ENCODE peak calls at places on chromosome 13, in seven cellular contexts. One of them, this sample, is unnamed. For H3K36me3, the result is how much of the 10 kb centered on the place peaks cover.

GRCh38 chr13:108426893-108427292 is 157.4 kb downstream of the TNFSF13B start:
- DNase-seq in heart left ventricle: no peak
- DNase-seq in heart right ventricle: no peak
- DNase-seq in uterus: no peak
- DNase-seq in mucosa of descending colon: no peak
- DNase-seq in cardiac muscle cell: no peak
- DNase-seq in RWPE2: no peak
- DNase-seq in this sample: no peak

GRCh38 chr13:85236431-85236830 is 562.8 kb downstream of the SLITRK6 start:
- DNase-seq in heart right ventricle: no peak
- DNase-seq in RWPE2: no peak
- DNase-seq in mucosa of descending colon: no peak
- DNase-seq in cardiac muscle cell: no peak
- DNase-seq in heart left ventricle: no peak
- DNase-seq in uterus: no peak
- DNase-seq in this sample: no peak

GRCh38 chr13:88764103-88764502 is 1092.9 kb downstream of the SLITRK5 start:
- DNase-seq in uterus: no peak
- DNase-seq in cardiac muscle cell: no peak
- DNase-seq in heart left ventricle: no peak
- DNase-seq in heart right ventricle: no peak
- DNase-seq in mucosa of descending colon: no peak
- DNase-seq in RWPE2: no peak
- DNase-seq in this sample: no peak

GRCh38 chr13:98083507-98083906 is 59.4 kb upstream of the FARP1 start:
- DNase-seq in cardiac muscle cell: no peak
- DNase-seq in RWPE2: no peak
- DNase-seq in heart left ventricle: no peak
- DNase-seq in uterus: no peak
- DNase-seq in heart right ventricle: no peak
- DNase-seq in mucosa of descending colon: no peak
- DNase-seq in this sample: no peak

GRCh38 chr13:104984296-104984818 is 1551.1 kb downstream of the EFNB2 start:
- DNase-seq in uterus: no peak
- DNase-seq in cardiac muscle cell: peak
- DNase-seq in heart right ventricle: peak
- DNase-seq in mucosa of descending colon: no peak
- DNase-seq in RWPE2: no peak
- DNase-seq in heart left ventricle: peak
- DNase-seq in this sample: peak

GRCh38 chr13:35964764-35965163 is 166.4 kb downstream of the DCLK1 start:
- DNase-seq in heart left ventricle: no peak
- DNase-seq in RWPE2: no peak
- DNase-seq in mucosa of descending colon: no peak
- DNase-seq in heart right ventricle: no peak
- DNase-seq in uterus: no peak
- DNase-seq in cardiac muscle cell: no peak
- DNase-seq in this sample: no peak

GRCh38 chr13:92938481-92939020 is 288.1 kb upstream of the GPC6 start:
- DNase-seq in cardiac muscle cell: no peak
- DNase-seq in heart right ventricle: no peak
- DNase-seq in heart left ventricle: no peak
- DNase-seq in mucosa of descending colon: no peak
- DNase-seq in RWPE2: no peak
- DNase-seq in uterus: no peak
- DNase-seq in this sample: no peak

GRCh38 chr13:107271226-107271625 is 703.3 kb upstream of the ARGLU1 start:
- DNase-seq in cardiac muscle cell: no peak
- DNase-seq in heart right ventricle: peak
- DNase-seq in mucosa of descending colon: no peak
- DNase-seq in heart left ventricle: no peak
- DNase-seq in RWPE2: no peak
- DNase-seq in uterus: no peak
- DNase-seq in this sample: peak

GRCh38 chr13:107251321-107251720 is 683.4 kb upstream of the ARGLU1 start:
- DNase-seq in uterus: no peak
- DNase-seq in cardiac muscle cell: no peak
- DNase-seq in mucosa of descending colon: no peak
- DNase-seq in RWPE2: no peak
- DNase-seq in heart left ventricle: no peak
- DNase-seq in heart right ventricle: no peak
- DNase-seq in this sample: no peak

GRCh38 chr13:110138009-110138699 is 168.8 kb downstream of the COL4A1 start:
- DNase-seq in RWPE2: no peak
- DNase-seq in heart left ventricle: peak
- DNase-seq in mucosa of descending colon: peak
- DNase-seq in uterus: peak
- DNase-seq in cardiac muscle cell: peak
- DNase-seq in heart right ventricle: peak
- DNase-seq in this sample: no peak

GRCh38 chr13:74868044-74868443 is 613.9 kb downstream of the TBC1D4 start:
- DNase-seq in cardiac muscle cell: no peak
- DNase-seq in heart right ventricle: no peak
- DNase-seq in heart left ventricle: no peak
- DNase-seq in mucosa of descending colon: no peak
- DNase-seq in RWPE2: no peak
- DNase-seq in uterus: no peak
- DNase-seq in this sample: no peak

GRCh38 chr13:45951724-45952123 is 100.2 kb upstream of the SIAH3 start:
- DNase-seq in RWPE2: no peak
- DNase-seq in cardiac muscle cell: no peak
- DNase-seq in heart left ventricle: no peak
- DNase-seq in uterus: no peak
- DNase-seq in heart right ventricle: no peak
- DNase-seq in mucosa of descending colon: no peak
- DNase-seq in this sample: no peak

GRCh38 chr13:109281823-109282239 is 504.6 kb downstream of the IRS2 start:
- DNase-seq in heart left ventricle: no peak
- DNase-seq in RWPE2: no peak
- DNase-seq in uterus: no peak
- DNase-seq in cardiac muscle cell: no peak
- DNase-seq in heart right ventricle: peak
- DNase-seq in mucosa of descending colon: no peak
- DNase-seq in this sample: no peak

GRCh38 chr13:48162182-48162581 is 67.3 kb upstream of the MED4 start:
- DNase-seq in cardiac muscle cell: no peak
- DNase-seq in uterus: no peak
- DNase-seq in mucosa of descending colon: no peak
- DNase-seq in heart right ventricle: no peak
- DNase-seq in RWPE2: no peak
- DNase-seq in heart left ventricle: no peak
- DNase-seq in this sample: no peak

GRCh38 chr13:28792992-28793391 is 27.1 kb upstream of the MTUS2 start:
- DNase-seq in mucosa of descending colon: no peak
- DNase-seq in RWPE2: no peak
- DNase-seq in heart right ventricle: no peak
- DNase-seq in cardiac muscle cell: no peak
- DNase-seq in uterus: no peak
- DNase-seq in heart left ventricle: no peak
- DNase-seq in this sample: no peak

GRCh38 chr13:20258208-20258962 is 26.3 kb upstream of the GJB6 start:
- DNase-seq in RWPE2: no peak
- DNase-seq in heart right ventricle: no peak
- DNase-seq in heart left ventricle: no peak
- DNase-seq in cardiac muscle cell: no peak
- DNase-seq in mucosa of descending colon: no peak
- DNase-seq in uterus: no peak
- DNase-seq in this sample: no peak

GRCh38 chr13:26222523-26223046 is 471 bp upstream of the RNF6 start:
- DNase-seq in heart left ventricle: no peak
- DNase-seq in heart right ventricle: no peak
- DNase-seq in cardiac muscle cell: no peak
- DNase-seq in RWPE2: no peak
- DNase-seq in uterus: no peak
- DNase-seq in mucosa of descending colon: no peak
- DNase-seq in this sample: no peak

GRCh38 chr13:59490651-59491050 is 673.1 kb downstream of the DIAPH3 start:
- DNase-seq in mucosa of descending colon: no peak
- DNase-seq in uterus: no peak
- DNase-seq in heart left ventricle: no peak
- DNase-seq in RWPE2: no peak
- DNase-seq in heart right ventricle: no peak
- DNase-seq in cardiac muscle cell: no peak
- DNase-seq in this sample: no peak
- H3K36me3 ChIP-seq in mucosa of descending colon: under half
- H3K36me3 ChIP-seq in uterus: under half
- H3K36me3 ChIP-seq in heart left ventricle: under half
- H3K36me3 ChIP-seq in RWPE2: under half
- H3K36me3 ChIP-seq in heart right ventricle: under half
- H3K36me3 ChIP-seq in cardiac muscle cell: under half
- H3K36me3 ChIP-seq in this sample: under half

GRCh38 chr13:66992183-66992582 is 238.0 kb downstream of the PCDH9 start:
- DNase-seq in cardiac muscle cell: peak
- DNase-seq in RWPE2: no peak
- DNase-seq in uterus: no peak
- DNase-seq in heart right ventricle: no peak
- DNase-seq in heart left ventricle: no peak
- DNase-seq in mucosa of descending colon: no peak
- DNase-seq in this sample: no peak
- TF ChIP-seq CTCF in cardiac muscle cell: no peak
- TF ChIP-seq CTCF in RWPE2: no peak
- TF ChIP-seq CTCF in uterus: no peak
- TF ChIP-seq CTCF in heart right ventricle: no peak
- TF ChIP-seq CTCF in heart left ventricle: no peak
- TF ChIP-seq CTCF in mucosa of descending colon: no peak
- TF ChIP-seq CTCF in this sample: no peak

DNA sequence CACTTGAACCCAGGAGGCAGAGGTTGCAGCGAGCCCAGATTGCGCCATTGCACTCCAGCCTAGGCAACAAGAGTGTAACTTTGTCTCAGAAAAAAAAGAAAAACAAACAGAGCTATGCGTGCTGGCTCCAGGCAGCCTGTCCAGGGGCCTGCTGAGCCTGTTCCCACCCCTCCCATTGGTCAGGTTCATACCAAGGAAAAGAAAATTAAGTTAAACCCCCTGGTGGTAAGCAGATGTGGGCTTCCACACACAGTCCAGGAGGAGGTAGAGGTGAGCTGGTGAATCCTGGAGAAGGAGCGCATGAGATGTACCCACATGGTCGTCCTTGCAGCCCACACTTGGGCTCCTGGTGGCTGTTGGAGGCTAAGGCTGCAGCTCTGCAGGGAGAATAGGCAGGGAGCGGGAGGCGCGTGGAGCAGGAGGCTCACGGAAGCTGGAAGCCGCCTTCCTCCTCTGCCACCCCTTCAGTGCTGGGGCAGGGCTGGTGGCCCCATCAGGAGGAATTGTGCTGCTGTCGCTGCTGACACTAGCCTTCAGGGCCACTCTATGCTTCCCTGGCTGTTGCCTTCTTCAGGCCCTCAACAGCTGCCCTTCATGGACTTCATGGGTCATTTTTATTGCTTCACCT is 10.5 kb upstream of the CHAMP1 start:
- DNase-seq in mucosa of descending colon: no peak
- DNase-seq in heart left ventricle: no peak
- DNase-seq in heart right ventricle: no peak
- DNase-seq in cardiac muscle cell: no peak
- DNase-seq in uterus: no peak
- DNase-seq in RWPE2: no peak
- DNase-seq in this sample: no peak
- H3K36me3 ChIP-seq in mucosa of descending colon: under half
- H3K36me3 ChIP-seq in heart left ventricle: half or more
- H3K36me3 ChIP-seq in heart right ventricle: half or more
- H3K36me3 ChIP-seq in cardiac muscle cell: under half
- H3K36me3 ChIP-seq in uterus: under half
- H3K36me3 ChIP-seq in RWPE2: under half
- H3K36me3 ChIP-seq in this sample: half or more

DNA sequence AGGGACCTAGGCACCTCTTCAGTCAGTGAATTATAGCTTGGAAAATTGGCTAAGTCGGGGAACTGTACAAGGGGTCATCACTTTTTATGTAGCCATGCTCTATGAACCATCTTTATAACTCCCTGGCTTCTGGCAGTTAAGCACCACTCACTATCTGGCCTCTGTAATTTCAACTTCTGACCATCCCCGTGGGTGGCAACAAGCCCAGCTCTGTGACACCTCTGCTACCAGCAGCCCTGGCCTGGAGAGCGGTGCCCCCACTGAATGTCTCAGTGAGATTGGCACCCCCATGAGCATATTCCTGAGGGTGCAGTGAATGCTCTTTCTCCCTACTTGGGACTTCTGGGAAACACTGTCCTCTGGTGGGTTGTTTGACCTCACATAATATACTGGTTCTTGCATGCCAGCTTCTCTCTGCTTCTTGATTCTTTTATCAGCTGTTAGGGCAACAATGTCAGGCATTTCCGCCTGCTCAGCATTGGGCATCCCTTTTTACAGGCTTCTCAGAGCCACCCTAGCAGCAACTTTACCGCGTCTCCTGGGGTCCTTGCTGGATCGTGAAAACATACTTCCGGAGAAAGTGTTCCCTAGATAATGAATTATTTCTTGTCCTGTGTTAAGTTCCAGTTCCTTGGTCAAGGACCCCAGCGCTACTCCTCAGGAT is 10.4 kb downstream of the KL start:
- DNase-seq in heart left ventricle: no peak
- DNase-seq in heart right ventricle: peak
- DNase-seq in mucosa of descending colon: no peak
- DNase-seq in cardiac muscle cell: no peak
- DNase-seq in RWPE2: no peak
- DNase-seq in uterus: no peak
- DNase-seq in this sample: no peak
- TF ChIP-seq CTCF in heart left ventricle: no peak
- TF ChIP-seq CTCF in heart right ventricle: no peak
- TF ChIP-seq CTCF in mucosa of descending colon: no peak
- TF ChIP-seq CTCF in cardiac muscle cell: no peak
- TF ChIP-seq CTCF in RWPE2: no peak
- TF ChIP-seq CTCF in uterus: no peak
- TF ChIP-seq CTCF in this sample: no peak

GRCh38 chr13:111256946-111257345 is 63.5 kb upstream of the TEX29 start:
- DNase-seq in heart left ventricle: no peak
- DNase-seq in RWPE2: no peak
- DNase-seq in mucosa of descending colon: no peak
- DNase-seq in heart right ventricle: no peak
- DNase-seq in cardiac muscle cell: no peak
- DNase-seq in uterus: no peak
- DNase-seq in this sample: no peak

GRCh38 chr13:111252449-111253124 is 67.9 kb upstream of the TEX29 start:
- DNase-seq in mucosa of descending colon: no peak
- DNase-seq in heart left ventricle: no peak
- DNase-seq in heart right ventricle: no peak
- DNase-seq in cardiac muscle cell: no peak
- DNase-seq in RWPE2: no peak
- DNase-seq in uterus: no peak
- DNase-seq in this sample: no peak

GRCh38 chr13:111253334-111253872 is 67.0 kb upstream of the TEX29 start:
- DNase-seq in cardiac muscle cell: no peak
- DNase-seq in uterus: no peak
- DNase-seq in RWPE2: no peak
- DNase-seq in heart right ventricle: no peak
- DNase-seq in mucosa of descending colon: no peak
- DNase-seq in heart left ventricle: no peak
- DNase-seq in this sample: no peak

GRCh38 chr13:111256458-111256857 is 64.0 kb upstream of the TEX29 start:
- DNase-seq in heart right ventricle: no peak
- DNase-seq in cardiac muscle cell: no peak
- DNase-seq in heart left ventricle: no peak
- DNase-seq in RWPE2: no peak
- DNase-seq in mucosa of descending colon: no peak
- DNase-seq in uterus: no peak
- DNase-seq in this sample: no peak

GRCh38 chr13:111255228-111255790 is 65.1 kb upstream of the TEX29 start:
- DNase-seq in cardiac muscle cell: no peak
- DNase-seq in heart left ventricle: no peak
- DNase-seq in RWPE2: no peak
- DNase-seq in uterus: no peak
- DNase-seq in mucosa of descending colon: no peak
- DNase-seq in heart right ventricle: no peak
- DNase-seq in this sample: no peak
- H3K36me3 ChIP-seq in cardiac muscle cell: under half
- H3K36me3 ChIP-seq in heart left ventricle: half or more
- H3K36me3 ChIP-seq in RWPE2: under half
- H3K36me3 ChIP-seq in uterus: under half
- H3K36me3 ChIP-seq in mucosa of descending colon: under half
- H3K36me3 ChIP-seq in heart right ventricle: half or more
- H3K36me3 ChIP-seq in this sample: under half

This sample was measured in BE2C.